ENCODE peak calls at places on chromosomes 1 and 21, in five cellular contexts. A, K, T, U and X are unnamed samples.

GRCh38 chr1:36803870-36804560 is 230.3 kb downstream of the GRIK3 start:
- DNase-seq in U (no peak), T (no peak), A (no peak), K (no peak), X (no peak)

GRCh38 chr1:236489710-236490377 is 33.9 kb upstream of the LGALS8 start:
- DNase-seq in K (no peak), A (peak), T (peak), U (no peak), X (no peak)

GRCh38 chr1:39955547-39956539 is 898 bp downstream of the MFSD2A start:
- DNase-seq in T (peak), A (peak), U (no peak), K (no peak), X (peak)

GRCh38 chr1:235821361-235821981 is 45.2 kb downstream of the LYST start:
- DNase-seq in A (peak), T (peak), U (no peak), K (no peak), X (no peak)

GRCh38 chr1:113282011-113282896 is 108.1 kb upstream of the MAGI3 start:
- DNase-seq in U (no peak), A (no peak), K (no peak), T (no peak), X (no peak)

GRCh38 chr1:18302788-18303413 is 177.8 kb upstream of the KLHDC7A start:
- DNase-seq in T (no peak), A (no peak), K (no peak), U (no peak), X (no peak)

GRCh38 chr1:151131832-151132675 is 14.4 kb downstream of the SEMA6C start:
- DNase-seq in U (peak), K (no peak), T (no peak), A (no peak), X (no peak)

GRCh38 chr1:119005870-119006405 is 17.8 kb upstream of the TBX15 start:
- DNase-seq in A (no peak), U (no peak), T (no peak), K (no peak), X (peak)

GRCh38 chr1:53562256-53562982 is 103.2 kb downstream of the DMRTB1 start:
- DNase-seq in K (no peak), A (no peak), T (no peak), U (no peak), X (no peak)

GRCh38 chr21:46459356-46460112 is 843 bp downstream of the DIP2A start:
- DNase-seq in U (peak), K (no peak), A (peak), T (peak), X (peak)

GRCh38 chr1:94807742-94808491 is 12.2 kb upstream of the SLC44A3 start:
- DNase-seq in K (no peak), T (peak), A (peak), U (no peak), X (no peak)

GRCh38 chr1:240621249-240621648 is 9.3 kb upstream of the GREM2 start:
- DNase-seq in A (no peak), U (no peak), T (no peak), K (no peak), X (no peak)

GRCh38 chr1:43980255-43981134 is 1.5 kb downstream of the B4GALT2 start:
- DNase-seq in K (no peak), A (no peak), T (no peak), U (no peak), X (no peak)

GRCh38 chr1:110876748-110877341 is 3.9 kb downstream of the CD53 start:
- DNase-seq in T (no peak), K (no peak), A (no peak), U (no peak), X (no peak)

GRCh38 chr21:45639206-45640000 is 4.1 kb upstream of the PCBP3 start:
- DNase-seq in U (no peak), K (no peak), A (no peak), T (no peak), X (no peak)

GRCh38 chr1:44346184-44346583 is 8.9 kb downstream of the ERI3 start:
- DNase-seq in U (no peak), K (no peak), T (no peak), A (no peak), X (no peak)

GRCh38 chr1:203720253-203720652 is 44.7 kb upstream of the LAX1 start:
- DNase-seq in K (no peak), U (no peak), T (no peak), A (no peak), X (no peak)

GRCh38 chr1:21575351-21575942 is 66.2 kb downstream of the ALPL start:
- DNase-seq in T (no peak), U (no peak), A (no peak), K (no peak), X (no peak)

GRCh38 chr1:154166207-154166606 is 11.3 kb upstream of the NUP210L start:
- DNase-seq in K (no peak), A (no peak), U (no peak), T (no peak), X (no peak)

GRCh38 chr1:108828074-108828961 is 28.6 kb downstream of the AKNAD1 start:
- DNase-seq in K (peak), U (peak), A (peak), T (peak), X (peak)

GRCh38 chr1:35536551-35537162 is 20.5 kb downstream of the KIAA0319L start:
- DNase-seq in U (no peak), K (no peak), T (no peak), A (no peak), X (no peak)

GRCh38 chr1:166969074-166969677 is 6.2 kb downstream of the ILDR2 start:
- DNase-seq in U (no peak), K (no peak), A (no peak), T (no peak), X (no peak)

GRCh38 chr1:115677570-115677969 is 35.8 kb downstream of the VANGL1 start:
- DNase-seq in T (no peak), U (no peak), K (no peak), A (no peak), X (no peak)

GRCh38 chr1:228065543-228066347 is 16.8 kb upstream of the ARF1 start:
- DNase-seq in A (no peak), T (no peak), K (no peak), U (peak), X (no peak)

GRCh38 chr1:230328342-230329015 is 97.7 kb downstream of the PGBD5 start:
- DNase-seq in T (no peak), U (no peak), A (no peak), K (no peak), X (no peak)

GRCh38 chr1:94806451-94806861 is 13.7 kb upstream of the SLC44A3 start:
- DNase-seq in K (no peak), A (no peak), T (peak), U (no peak), X (no peak)

GRCh38 chr1:31576743-31577455 is 584 bp downstream of the TINAGL1 start:
- DNase-seq in U (no peak), A (no peak), T (no peak), K (no peak), X (peak)

GRCh38 chr21:36145259-36145658 is 10.4 kb downstream of the CBR3 start:
- DNase-seq in U (no peak), A (no peak), K (no peak), T (no peak), X (no peak)

GRCh38 chr1:1827089-1827433 is 48.8 kb upstream of the NADK start:
- DNase-seq in K (no peak), U (no peak), A (no peak), T (no peak), X (no peak)

GRCh38 chr1:237386362-237387143 is 344.6 kb downstream of the RYR2 start:
- DNase-seq in K (no peak), A (no peak), T (peak), U (no peak), X (no peak)

GRCh38 chr1:44103270-44104131 is 15.1 kb upstream of the KLF17 start:
- DNase-seq in U (no peak), T (peak), K (no peak), A (peak), X (no peak)

GRCh38 chr1:9558271-9558945 is 19.1 kb downstream of the SLC25A33 start:
- DNase-seq in K (no peak), A (no peak), T (no peak), U (no peak), X (no peak)

GRCh38 chr1:9555942-9556341 is 16.7 kb downstream of the SLC25A33 start:
- DNase-seq in K (no peak), U (no peak), T (no peak), A (no peak), X (no peak)

GRCh38 chr1:9558946-9559545 is 19.8 kb downstream of the SLC25A33 start:
- DNase-seq in A (no peak), T (no peak), U (no peak), K (no peak), X (no peak)

GRCh38 chr1:9559673-9560072 is 20.4 kb downstream of the SLC25A33 start:
- DNase-seq in K (no peak), A (no peak), T (no peak), U (no peak), X (no peak)

DNA sequence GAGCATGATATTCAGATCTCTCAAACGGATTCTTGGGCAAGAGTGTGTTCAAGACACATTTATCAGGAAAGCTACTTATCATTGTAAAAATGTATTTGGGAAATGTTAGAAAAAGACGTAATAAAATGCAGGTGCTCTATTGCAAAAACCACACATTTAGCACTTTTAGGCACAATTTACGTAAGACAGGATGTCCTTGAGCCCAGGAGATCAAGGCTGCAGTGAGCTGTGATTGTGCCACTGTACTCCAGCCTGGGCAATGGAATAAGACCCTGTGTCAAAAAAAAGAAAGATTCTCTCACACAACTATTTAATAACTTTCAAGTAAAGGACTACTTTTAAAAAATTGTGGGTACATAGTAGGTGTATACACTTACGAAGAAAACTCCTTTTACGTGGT is 18.4 kb downstream of the SLC25A33 start:
- DNase-seq in K (no peak), A (no peak), T (no peak), U (no peak), X (no peak)
- TF ChIP-seq CTCF in K (no peak), A (no peak), T (no peak), U (no peak), X (no peak)

DNA sequence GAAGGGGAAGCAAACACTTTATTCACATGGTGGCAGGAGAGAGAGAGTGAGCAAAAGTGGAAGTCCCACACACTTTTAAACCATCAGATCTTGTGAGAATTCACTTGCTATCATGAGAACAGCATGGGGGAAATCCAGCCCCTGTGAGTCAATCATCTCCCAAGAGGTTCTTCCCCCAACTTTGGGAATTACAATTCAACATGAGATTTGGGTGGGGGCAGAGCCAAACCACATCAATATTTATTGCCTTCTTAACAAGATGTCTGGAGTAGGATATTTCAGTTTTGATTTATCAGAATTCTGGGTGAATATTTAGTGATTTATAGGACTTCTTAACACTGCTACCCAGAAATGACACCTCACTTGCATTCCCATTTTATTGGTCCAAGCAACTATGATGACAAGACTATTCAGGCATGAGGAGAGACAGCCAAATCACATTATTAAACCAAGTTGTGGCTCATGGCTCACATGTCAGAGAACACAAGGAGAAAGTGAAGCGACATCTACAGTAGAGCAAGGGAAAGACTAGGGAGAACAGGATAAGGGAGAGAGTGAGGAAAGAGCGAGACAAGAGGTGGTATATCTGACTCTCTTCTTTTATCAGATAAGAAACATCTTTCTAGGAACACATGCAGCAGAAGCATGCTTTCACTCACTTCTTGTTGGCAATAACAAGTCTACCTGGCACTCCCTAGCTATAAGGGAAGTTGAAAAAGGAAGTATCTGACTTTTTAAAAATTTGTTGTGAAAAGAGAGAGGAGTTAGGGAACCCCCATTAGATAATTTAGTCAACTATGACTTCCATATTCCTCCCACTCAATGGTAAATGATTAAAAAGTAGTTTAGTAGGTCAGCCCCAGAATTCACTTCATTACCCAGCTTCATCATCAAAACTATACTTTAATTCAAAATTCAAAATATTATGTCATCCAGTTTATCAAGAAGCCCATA is 36.6 kb upstream of the PTPRC start:
- DNase-seq in T (no peak), K (no peak), A (no peak), U (no peak), X (no peak)
- TF ChIP-seq CTCF in T (no peak), K (no peak), A (no peak), U (no peak), X (no peak)

GRCh38 chr1:4760088-4760487 is 105.7 kb downstream of the AJAP1 start:
- DNase-seq in U (no peak), A (no peak), K (no peak), T (no peak), X (no peak)
- TF ChIP-seq CTCF in U (no peak), A (no peak), K (no peak), T (no peak), X (no peak)

DNA sequence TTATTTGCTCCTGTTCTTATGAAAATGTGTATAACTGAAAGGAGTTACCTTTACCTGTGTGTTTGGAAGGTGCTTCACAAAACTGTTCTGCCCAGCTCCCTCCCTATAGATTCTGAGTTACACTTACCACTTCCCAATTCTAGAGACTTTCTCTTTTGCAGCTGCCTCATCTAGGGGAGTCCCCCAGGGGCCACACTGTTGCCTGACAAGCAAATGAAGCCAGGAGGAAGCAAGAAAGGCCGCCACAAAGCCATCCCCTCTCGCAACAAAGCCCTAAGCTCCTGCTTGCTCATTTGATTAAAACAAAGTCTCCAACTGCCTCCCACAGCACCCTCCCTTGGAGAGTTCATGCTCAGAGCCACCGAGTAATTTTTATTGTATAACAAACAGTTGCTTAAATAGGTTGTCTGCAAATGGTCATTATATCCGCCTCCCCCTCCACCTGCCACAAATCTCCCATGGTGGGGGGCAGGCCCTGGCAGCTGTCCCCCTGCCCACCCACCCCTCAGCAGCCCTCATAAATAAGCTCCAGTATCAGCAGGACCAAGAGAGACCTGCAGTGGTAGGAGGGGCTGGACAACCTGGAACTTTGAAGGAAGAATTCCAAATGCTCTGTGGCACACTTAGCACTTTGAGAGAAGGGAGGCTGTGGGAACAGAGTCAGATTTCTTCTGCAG is 237.7 kb downstream of the TTLL7 start:
- DNase-seq in U (no peak), A (no peak), T (no peak), K (no peak), X (no peak)
- TF ChIP-seq CTCF in U (no peak), A (no peak), T (no peak), K (no peak), X (no peak)

GRCh38 chr1:246651012-246651411 is 73.2 kb upstream of the SCCPDH start:
- DNase-seq in A (no peak), U (no peak), T (no peak), K (no peak), X (no peak)

GRCh38 chr1:246642719-246643118 is 76.5 kb downstream of the CNST start:
- DNase-seq in A (no peak), K (no peak), T (no peak), U (no peak), X (no peak)

GRCh38 chr1:246647513-246647912 is 76.7 kb upstream of the SCCPDH start:
- DNase-seq in U (no peak), T (no peak), K (no peak), A (peak), X (no peak)

GRCh38 chr1:246641394-246641793 is 75.1 kb downstream of the CNST start:
- DNase-seq in U (no peak), K (no peak), A (no peak), T (no peak), X (no peak)

DNA sequence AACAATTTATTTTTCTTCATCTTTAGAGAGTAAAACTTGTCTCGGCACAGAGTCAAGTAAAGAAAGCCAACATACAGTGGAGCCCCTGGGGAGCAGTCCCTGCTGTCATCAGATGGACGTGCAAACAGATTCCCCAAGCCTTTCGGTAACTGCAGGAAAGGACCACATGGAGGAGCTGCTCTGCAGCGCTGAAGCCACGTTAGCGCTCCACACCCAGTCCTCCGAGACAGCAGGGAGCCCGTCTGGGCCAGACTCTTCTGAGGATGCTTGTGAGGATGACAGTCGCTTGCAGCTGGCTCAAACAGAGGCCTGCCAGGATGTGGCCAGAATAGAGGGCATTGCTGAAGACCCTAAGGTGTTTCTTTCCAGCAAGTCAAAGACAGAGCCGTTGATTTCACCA is 77.1 kb upstream of the SCCPDH start:
- DNase-seq in K (no peak), U (peak), T (peak), A (peak), X (peak)
- TF ChIP-seq CTCF in K (no peak), U (peak), T (peak), A (peak), X (peak)

GRCh38 chr1:47786301-47786700 is 210.9 kb downstream of the TRABD2B start:
- DNase-seq in A (no peak), K (no peak), T (no peak), U (no peak), X (no peak)
- TF ChIP-seq CTCF in A (no peak), K (no peak), T (no peak), U (no peak), X (no peak)